ENCODE peak calls at places on chromosome 5, in nine cellular contexts. One of them, this sample, is unnamed.

GRCh38 chr5:6587171-6587570 is 45.7 kb downstream of the NSUN2 start:
- DNase-seq in A549: no peak
- DNase-seq in heart right ventricle: no peak
- DNase-seq in fibroblast of the aortic adventitia: no peak
- DNase-seq in fibroblast of mammary gland: no peak
- DNase-seq in lower lobe of right lung: no peak
- DNase-seq in CD8-positive, alpha-beta T cell: no peak
- DNase-seq in astrocyte of the cerebellum: no peak
- DNase-seq in stomach: no peak
- DNase-seq in this sample: no peak

GRCh38 chr5:113047733-113048652 is 71.4 kb downstream of the DCP2 start:
- DNase-seq in A549: no peak
- DNase-seq in heart right ventricle: no peak
- DNase-seq in fibroblast of the aortic adventitia: no peak
- DNase-seq in fibroblast of mammary gland: no peak
- DNase-seq in lower lobe of right lung: no peak
- DNase-seq in CD8-positive, alpha-beta T cell: no peak
- DNase-seq in astrocyte of the cerebellum: no peak
- DNase-seq in stomach: no peak
- DNase-seq in this sample: peak; percentile 54

GRCh38 chr5:89421035-89421434 is 538.1 kb upstream of the MEF2C start:
- DNase-seq in A549: no peak
- DNase-seq in heart right ventricle: no peak
- DNase-seq in fibroblast of the aortic adventitia: peak; percentile 8
- DNase-seq in fibroblast of mammary gland: peak; percentile 11
- DNase-seq in lower lobe of right lung: no peak
- DNase-seq in CD8-positive, alpha-beta T cell: no peak
- DNase-seq in astrocyte of the cerebellum: peak; percentile 19
- DNase-seq in stomach: no peak
- DNase-seq in this sample: peak; percentile 41

GRCh38 chr5:14463629-14464028 is 118.0 kb upstream of the OTULINL start:
- DNase-seq in A549: peak; percentile 81
- DNase-seq in heart right ventricle: no peak
- DNase-seq in fibroblast of the aortic adventitia: peak; percentile 94
- DNase-seq in fibroblast of mammary gland: peak; percentile 89
- DNase-seq in lower lobe of right lung: no peak
- DNase-seq in CD8-positive, alpha-beta T cell: no peak
- DNase-seq in astrocyte of the cerebellum: no peak
- DNase-seq in stomach: no peak
- DNase-seq in this sample: peak; percentile 78

GRCh38 chr5:121745407-121745806 is 106.3 kb upstream of the FTMT start:
- DNase-seq in A549: no peak
- DNase-seq in heart right ventricle: no peak
- DNase-seq in fibroblast of the aortic adventitia: no peak
- DNase-seq in fibroblast of mammary gland: no peak
- DNase-seq in lower lobe of right lung: no peak
- DNase-seq in CD8-positive, alpha-beta T cell: no peak
- DNase-seq in astrocyte of the cerebellum: no peak
- DNase-seq in stomach: no peak
- DNase-seq in this sample: no peak

GRCh38 chr5:169554251-169554650 is 29.3 kb upstream of the SPDL1 start:
- DNase-seq in A549: no peak
- DNase-seq in heart right ventricle: no peak
- DNase-seq in fibroblast of the aortic adventitia: no peak
- DNase-seq in fibroblast of mammary gland: no peak
- DNase-seq in lower lobe of right lung: no peak
- DNase-seq in CD8-positive, alpha-beta T cell: no peak
- DNase-seq in astrocyte of the cerebellum: no peak
- DNase-seq in stomach: no peak
- DNase-seq in this sample: no peak

GRCh38 chr5:80990971-80991370 is 30.8 kb downstream of the RASGRF2 start:
- DNase-seq in A549: no peak
- DNase-seq in heart right ventricle: no peak
- DNase-seq in fibroblast of the aortic adventitia: peak; percentile 14
- DNase-seq in fibroblast of mammary gland: peak; percentile 6
- DNase-seq in lower lobe of right lung: no peak
- DNase-seq in CD8-positive, alpha-beta T cell: no peak
- DNase-seq in astrocyte of the cerebellum: peak; percentile 6
- DNase-seq in stomach: no peak
- DNase-seq in this sample: peak; percentile 36

GRCh38 chr5:124584991-124585715 is 161.3 kb downstream of the ZNF608 start:
- DNase-seq in A549: no peak
- DNase-seq in heart right ventricle: no peak
- DNase-seq in fibroblast of the aortic adventitia: no peak
- DNase-seq in fibroblast of mammary gland: peak; percentile 15
- DNase-seq in lower lobe of right lung: no peak
- DNase-seq in CD8-positive, alpha-beta T cell: no peak
- DNase-seq in astrocyte of the cerebellum: no peak
- DNase-seq in stomach: no peak
- DNase-seq in this sample: no peak

GRCh38 chr5:39433838-39434237 is 9.1 kb upstream of the DAB2 start:
- DNase-seq in A549: no peak
- DNase-seq in heart right ventricle: no peak
- DNase-seq in fibroblast of the aortic adventitia: no peak
- DNase-seq in fibroblast of mammary gland: no peak
- DNase-seq in lower lobe of right lung: no peak
- DNase-seq in CD8-positive, alpha-beta T cell: no peak
- DNase-seq in astrocyte of the cerebellum: no peak
- DNase-seq in stomach: no peak
- DNase-seq in this sample: no peak

GRCh38 chr5:11415751-11416150 is 488.5 kb downstream of the CTNND2 start:
- DNase-seq in A549: no peak
- DNase-seq in heart right ventricle: no peak
- DNase-seq in fibroblast of the aortic adventitia: no peak
- DNase-seq in fibroblast of mammary gland: no peak
- DNase-seq in lower lobe of right lung: no peak
- DNase-seq in CD8-positive, alpha-beta T cell: no peak
- DNase-seq in astrocyte of the cerebellum: peak; percentile 27
- DNase-seq in stomach: no peak
- DNase-seq in this sample: no peak

GRCh38 chr5:26647781-26648180 is 390.6 kb downstream of the CDH9 start:
- DNase-seq in A549: no peak
- DNase-seq in heart right ventricle: no peak
- DNase-seq in fibroblast of the aortic adventitia: no peak
- DNase-seq in fibroblast of mammary gland: no peak
- DNase-seq in lower lobe of right lung: no peak
- DNase-seq in CD8-positive, alpha-beta T cell: no peak
- DNase-seq in astrocyte of the cerebellum: no peak
- DNase-seq in stomach: no peak
- DNase-seq in this sample: no peak

GRCh38 chr5:151805414-151806225 is 33.9 kb downstream of the G3BP1 start:
- DNase-seq in A549: no peak
- DNase-seq in heart right ventricle: no peak
- DNase-seq in fibroblast of the aortic adventitia: peak; percentile 89
- DNase-seq in fibroblast of mammary gland: peak; percentile 92
- DNase-seq in lower lobe of right lung: no peak
- DNase-seq in CD8-positive, alpha-beta T cell: no peak
- DNase-seq in astrocyte of the cerebellum: no peak
- DNase-seq in stomach: no peak
- DNase-seq in this sample: peak; percentile 81

GRCh38 chr5:95471922-95472321 is 80.8 kb downstream of the FAM81B start:
- DNase-seq in A549: no peak
- DNase-seq in heart right ventricle: no peak
- DNase-seq in fibroblast of the aortic adventitia: peak; percentile 13
- DNase-seq in fibroblast of mammary gland: peak; percentile 41
- DNase-seq in lower lobe of right lung: no peak
- DNase-seq in CD8-positive, alpha-beta T cell: no peak
- DNase-seq in astrocyte of the cerebellum: peak; percentile 2
- DNase-seq in stomach: no peak
- DNase-seq in this sample: peak; percentile 10

GRCh38 chr5:170265527-170265926 is 32.0 kb downstream of the LCP2 start:
- DNase-seq in A549: no peak
- DNase-seq in heart right ventricle: peak; percentile 56
- DNase-seq in fibroblast of the aortic adventitia: peak; percentile 37
- DNase-seq in fibroblast of mammary gland: peak; percentile 40
- DNase-seq in lower lobe of right lung: no peak
- DNase-seq in CD8-positive, alpha-beta T cell: no peak
- DNase-seq in astrocyte of the cerebellum: no peak
- DNase-seq in stomach: no peak
- DNase-seq in this sample: no peak

GRCh38 chr5:81086881-81087281 is 126.7 kb downstream of the RASGRF2 start:
- DNase-seq in A549: no peak
- DNase-seq in heart right ventricle: no peak
- DNase-seq in fibroblast of the aortic adventitia: no peak
- DNase-seq in fibroblast of mammary gland: no peak
- DNase-seq in lower lobe of right lung: no peak
- DNase-seq in CD8-positive, alpha-beta T cell: no peak
- DNase-seq in astrocyte of the cerebellum: no peak
- DNase-seq in stomach: no peak
- DNase-seq in this sample: no peak

GRCh38 chr5:90547072-90547536 is 11.5 kb upstream of the ADGRV1 start:
- DNase-seq in A549: peak; percentile 71
- DNase-seq in heart right ventricle: no peak
- DNase-seq in fibroblast of the aortic adventitia: no peak
- DNase-seq in fibroblast of mammary gland: no peak
- DNase-seq in lower lobe of right lung: no peak
- DNase-seq in CD8-positive, alpha-beta T cell: no peak
- DNase-seq in astrocyte of the cerebellum: no peak
- DNase-seq in stomach: no peak
- DNase-seq in this sample: no peak

GRCh38 chr5:56072863-56073777 is 78.4 kb upstream of the IL6ST start:
- DNase-seq in A549: no peak
- DNase-seq in heart right ventricle: no peak
- DNase-seq in fibroblast of the aortic adventitia: peak; percentile 66
- DNase-seq in fibroblast of mammary gland: no peak
- DNase-seq in lower lobe of right lung: no peak
- DNase-seq in CD8-positive, alpha-beta T cell: no peak
- DNase-seq in astrocyte of the cerebellum: no peak
- DNase-seq in stomach: no peak
- DNase-seq in this sample: no peak

DNA sequence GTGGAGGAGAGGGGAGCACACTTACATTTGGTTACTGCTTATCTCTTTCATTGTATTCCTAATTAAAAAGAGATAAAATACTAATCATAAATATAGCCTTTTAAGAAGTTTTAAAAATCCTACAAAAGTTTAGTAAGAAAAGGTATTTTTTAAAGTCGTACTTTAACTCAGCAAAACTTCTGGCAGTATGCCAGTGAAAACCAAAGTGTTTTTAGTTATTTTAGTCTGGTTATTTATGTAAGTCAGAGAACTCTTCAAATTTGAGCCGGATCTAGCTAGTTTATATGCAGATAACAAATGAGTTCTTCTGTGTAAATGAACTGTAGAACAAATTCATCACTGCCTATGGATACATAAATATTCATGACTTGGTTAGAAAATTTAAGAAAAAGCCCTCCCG is 36.5 kb upstream of the ANKDD1B start:
- DNase-seq in A549: no peak
- DNase-seq in heart right ventricle: no peak
- DNase-seq in fibroblast of the aortic adventitia: peak; percentile 63
- DNase-seq in fibroblast of mammary gland: peak; percentile 25
- DNase-seq in lower lobe of right lung: no peak
- DNase-seq in CD8-positive, alpha-beta T cell: no peak
- DNase-seq in astrocyte of the cerebellum: no peak
- DNase-seq in stomach: no peak
- DNase-seq in this sample: peak; percentile 49
- H3K4me3 ChIP-seq in A549: no peak overlapping the region
- H3K4me3 ChIP-seq in heart right ventricle: no peak overlapping the region
- H3K4me3 ChIP-seq in fibroblast of the aortic adventitia: no peak overlapping the region
- H3K4me3 ChIP-seq in fibroblast of mammary gland: no peak overlapping the region
- H3K4me3 ChIP-seq in lower lobe of right lung: no peak overlapping the region
- H3K4me3 ChIP-seq in CD8-positive, alpha-beta T cell: no peak overlapping the region
- H3K4me3 ChIP-seq in astrocyte of the cerebellum: no peak overlapping the region
- H3K4me3 ChIP-seq in stomach: no peak overlapping the region
- H3K4me3 ChIP-seq in this sample: no peak overlapping the region

DNA sequence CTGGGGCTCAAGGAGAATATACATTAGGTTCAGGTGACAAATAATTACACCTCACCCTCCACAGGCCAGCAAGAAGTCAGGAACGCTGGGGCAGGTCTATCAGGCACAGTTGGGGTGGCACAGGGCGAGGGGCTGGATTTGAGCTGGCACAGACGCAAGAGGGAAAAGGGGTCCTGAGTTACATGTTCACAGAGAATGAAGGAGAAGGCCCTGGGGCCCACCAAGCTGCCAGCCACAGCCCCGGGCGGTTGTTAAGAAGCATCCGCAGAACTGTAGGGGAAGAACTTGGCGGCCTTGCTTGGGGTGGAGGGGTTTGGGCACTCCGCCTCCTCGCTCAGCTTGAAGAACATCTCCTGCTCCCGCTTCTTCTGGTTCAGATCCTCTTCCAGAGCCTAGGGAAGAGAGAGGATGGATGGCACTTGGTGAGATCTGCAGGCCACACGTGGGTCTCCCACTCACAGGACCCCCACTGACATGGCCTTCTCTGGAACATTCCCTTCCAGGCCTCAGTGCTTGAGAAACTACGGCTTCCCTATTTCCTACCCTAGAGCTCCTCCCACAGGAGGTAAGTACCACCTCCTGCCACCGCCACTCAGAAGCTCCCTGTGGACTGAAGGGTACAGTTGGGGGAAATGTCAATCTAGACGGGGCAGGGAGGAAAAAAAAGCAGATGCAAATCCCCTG is 38.3 kb upstream of the FBXW11 start:
- DNase-seq in A549: no peak
- DNase-seq in heart right ventricle: no peak
- DNase-seq in fibroblast of the aortic adventitia: no peak
- DNase-seq in fibroblast of mammary gland: no peak
- DNase-seq in lower lobe of right lung: no peak
- DNase-seq in CD8-positive, alpha-beta T cell: no peak
- DNase-seq in astrocyte of the cerebellum: no peak
- DNase-seq in stomach: no peak
- DNase-seq in this sample: no peak
- TF ChIP-seq CTCF in A549: no peak
- TF ChIP-seq CTCF in heart right ventricle: no peak
- TF ChIP-seq CTCF in fibroblast of the aortic adventitia: no peak
- TF ChIP-seq CTCF in fibroblast of mammary gland: no peak
- TF ChIP-seq CTCF in lower lobe of right lung: no peak
- TF ChIP-seq CTCF in CD8-positive, alpha-beta T cell: no peak
- TF ChIP-seq CTCF in astrocyte of the cerebellum: no peak
- TF ChIP-seq CTCF in stomach: no peak
- TF ChIP-seq CTCF in this sample: no peak

DNA sequence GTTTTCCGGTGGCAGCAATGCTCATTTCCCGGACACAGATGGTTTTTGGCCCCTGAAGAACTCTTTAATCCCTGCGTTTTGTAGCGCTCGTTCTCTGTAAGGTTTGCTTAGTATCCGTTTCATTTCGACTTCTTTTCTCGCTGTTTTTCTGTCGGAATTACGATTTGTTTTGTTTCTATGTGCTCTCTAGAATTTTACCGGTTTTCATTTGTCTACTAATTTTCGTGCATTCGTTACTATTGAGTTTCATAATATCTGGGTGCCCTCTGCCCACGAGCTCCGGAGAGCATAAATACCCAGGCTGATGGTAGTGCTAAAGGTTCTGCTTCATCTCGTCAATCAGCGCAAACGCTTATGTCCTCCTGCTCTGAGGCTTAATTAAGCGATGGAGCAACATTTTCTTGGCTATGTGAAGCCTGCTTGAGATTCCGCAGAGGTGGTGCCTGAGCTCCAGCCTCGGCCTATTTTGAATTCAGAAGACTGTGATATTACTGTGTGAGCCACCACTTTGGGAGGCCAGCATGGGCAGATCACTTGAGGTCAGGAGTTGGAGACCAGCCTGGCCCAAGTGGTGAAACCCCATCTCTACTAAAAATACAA is 44.9 kb downstream of the ANXA2R start:
- DNase-seq in A549: no peak
- DNase-seq in heart right ventricle: no peak
- DNase-seq in fibroblast of the aortic adventitia: peak; percentile 59
- DNase-seq in fibroblast of mammary gland: peak; percentile 53
- DNase-seq in lower lobe of right lung: no peak
- DNase-seq in CD8-positive, alpha-beta T cell: no peak
- DNase-seq in astrocyte of the cerebellum: no peak
- DNase-seq in stomach: no peak
- DNase-seq in this sample: peak; percentile 40
- H3K4me3 ChIP-seq in A549: peak overlapping the region; percentile 64
- H3K4me3 ChIP-seq in heart right ventricle: peak overlapping the region; percentile 57
- H3K4me3 ChIP-seq in fibroblast of the aortic adventitia: peak overlapping the region; percentile 59
- H3K4me3 ChIP-seq in fibroblast of mammary gland: peak overlapping the region; percentile 83
- H3K4me3 ChIP-seq in lower lobe of right lung: peak overlapping the region; percentile 58
- H3K4me3 ChIP-seq in CD8-positive, alpha-beta T cell: peak overlapping the region; percentile 69
- H3K4me3 ChIP-seq in astrocyte of the cerebellum: peak overlapping the region; percentile 55
- H3K4me3 ChIP-seq in stomach: peak overlapping the region; percentile 32
- H3K4me3 ChIP-seq in this sample: peak overlapping the region; percentile 65

GRCh38 chr5:31047621-31048020 is 145.9 kb upstream of the CDH6 start:
- DNase-seq in A549: no peak
- DNase-seq in heart right ventricle: no peak
- DNase-seq in fibroblast of the aortic adventitia: peak; percentile 49
- DNase-seq in fibroblast of mammary gland: no peak
- DNase-seq in lower lobe of right lung: no peak
- DNase-seq in CD8-positive, alpha-beta T cell: no peak
- DNase-seq in astrocyte of the cerebellum: no peak
- DNase-seq in stomach: no peak
- DNase-seq in this sample: peak; percentile 15
- TF ChIP-seq CTCF in A549: no peak
- TF ChIP-seq CTCF in heart right ventricle: no peak
- TF ChIP-seq CTCF in fibroblast of the aortic adventitia: no peak
- TF ChIP-seq CTCF in fibroblast of mammary gland: no peak
- TF ChIP-seq CTCF in lower lobe of right lung: no peak
- TF ChIP-seq CTCF in CD8-positive, alpha-beta T cell: no peak
- TF ChIP-seq CTCF in astrocyte of the cerebellum: no peak
- TF ChIP-seq CTCF in stomach: no peak
- TF ChIP-seq CTCF in this sample: no peak